ENCODE peak calls at places on chromosomes 2 and 18, in seven cellular contexts. M is osteoblast, W is progenitor cell of endocrine pancreas, Q is astrocyte, O is stomach, H is cardiac muscle cell, D is epithelial cell of proximal tubule. V is an unnamed sample.

GRCh38 chr18:10299686-10300085 is 154.7 kb upstream of the APCDD1 start:
- DNase-seq in M (no peak), W (no peak), Q (no peak), O (no peak), H (no peak), D (no peak), V (no peak)

GRCh38 chr2:43989549-43989948 is 6.2 kb downstream of the LRPPRC start:
- DNase-seq in M (no peak), W (no peak), Q (no peak), O (no peak), H (no peak), D (no peak), V (no peak)

GRCh38 chr2:51698005-51698404 is 666.1 kb upstream of the NRXN1 start:
- DNase-seq in M (no peak), W (no peak), Q (no peak), O (no peak), H (no peak), D (no peak), V (no peak)

GRCh38 chr2:18117592-18117991 is 239.1 kb downstream of the KCNS3 start:
- DNase-seq in M (no peak), W (no peak), Q (no peak), O (peak), H (peak), D (peak), V (peak)

GRCh38 chr2:160373263-160374019 is 120.2 kb downstream of the RBMS1 start:
- DNase-seq in M (no peak), W (no peak), Q (no peak), O (no peak), H (no peak), D (no peak), V (no peak)

GRCh38 chr2:97736608-97737330 is 23.4 kb downstream of the ZAP70 start:
- DNase-seq in M (peak), W (no peak), Q (no peak), O (no peak), H (no peak), D (no peak), V (no peak)

GRCh38 chr18:12628706-12629702 is 28.9 kb downstream of the SPIRE1 start:
- DNase-seq in M (peak), W (no peak), Q (peak), O (no peak), H (peak), D (peak), V (peak)

GRCh38 chr2:201157694-201158093 is 25.2 kb upstream of the CASP10 start:
- DNase-seq in M (no peak), W (no peak), Q (peak), O (no peak), H (no peak), D (no peak), V (peak)

GRCh38 chr2:99354060-99354459 is 16.9 kb downstream of the EIF5B start:
- DNase-seq in M (peak), W (no peak), Q (peak), O (no peak), H (peak), D (no peak), V (peak)

GRCh38 chr2:119407430-119408220 is 24.0 kb upstream of the TMEM37 start:
- DNase-seq in M (peak), W (peak), Q (peak), O (peak), H (peak), D (no peak), V (peak)

GRCh38 chr18:2948038-2948437 is 64.9 kb downstream of the LPIN2 start:
- DNase-seq in M (no peak), W (no peak), Q (peak), O (no peak), H (peak), D (no peak), V (peak)

GRCh38 chr2:46521215-46521683 is 41.9 kb downstream of the TMEM247 start:
- DNase-seq in M (peak), W (no peak), Q (peak), O (peak), H (peak), D (no peak), V (peak)

GRCh38 chr2:36356990-36357505 is 1.5 kb downstream of the CRIM1 start:
- DNase-seq in M (no peak), W (no peak), Q (no peak), O (no peak), H (no peak), D (no peak), V (no peak)

GRCh38 chr2:101710690-101711318 is 13.3 kb downstream of the MAP4K4 start:
- DNase-seq in M (peak), W (no peak), Q (peak), O (no peak), H (no peak), D (no peak), V (peak)

GRCh38 chr2:88656690-88657089 is 29.4 kb upstream of the EIF2AK3 start:
- DNase-seq in M (peak), W (no peak), Q (peak), O (no peak), H (peak), D (no peak), V (peak)

GRCh38 chr2:170587117-170587516 is 128.0 kb upstream of the SP5 start:
- DNase-seq in M (no peak), W (no peak), Q (no peak), O (no peak), H (no peak), D (no peak), V (no peak)

GRCh38 chr2:96527990-96528679 is 8.4 kb upstream of the ARID5A start:
- DNase-seq in M (peak), W (no peak), Q (peak), O (no peak), H (peak), D (no peak), V (no peak)

GRCh38 chr2:31580321-31581117 is at the start of gene SRD5A2:
- DNase-seq in M (no peak), W (peak), Q (no peak), O (no peak), H (no peak), D (no peak), V (no peak)

GRCh38 chr18:13730486-13730885 is 4.0 kb downstream of the RNMT start:
- DNase-seq in M (no peak), W (no peak), Q (no peak), O (no peak), H (no peak), D (no peak), V (no peak)

GRCh38 chr2:226247289-226248275 is 552.0 kb downstream of the IRS1 start:
- DNase-seq in M (peak), W (no peak), Q (peak), O (no peak), H (peak), D (no peak), V (peak)

GRCh38 chr2:27737676-27738348 is 33.7 kb upstream of the MRPL33 start:
- DNase-seq in M (peak), W (no peak), Q (peak), O (peak), H (peak), D (peak), V (peak)

GRCh38 chr2:240584486-240585031 is 2.0 kb upstream of the CAPN10 start:
- DNase-seq in M (peak), W (no peak), Q (no peak), O (no peak), H (peak), D (no peak), V (no peak)

GRCh38 chr2:178512491-178512890 is 32.2 kb downstream of the PLEKHA3 start:
- DNase-seq in M (peak), W (no peak), Q (peak), O (no peak), H (no peak), D (peak), V (peak)

GRCh38 chr2:111167238-111168162 is 46.8 kb downstream of the BCL2L11 start:
- DNase-seq in M (no peak), W (no peak), Q (no peak), O (no peak), H (no peak), D (no peak), V (no peak)

GRCh38 chr2:231682546-231683291 is 25.6 kb upstream of the PTMA start:
- DNase-seq in M (peak), W (no peak), Q (no peak), O (no peak), H (no peak), D (no peak), V (no peak)

GRCh38 chr2:12330916-12331315 is 385.8 kb upstream of the TRIB2 start:
- DNase-seq in M (peak), W (no peak), Q (peak), O (no peak), H (peak), D (peak), V (peak)

GRCh38 chr2:27583390-27583915 is 611 bp downstream of the ZNF512 start:
- DNase-seq in M (no peak), W (no peak), Q (no peak), O (no peak), H (peak), D (peak), V (no peak)

GRCh38 chr2:164933751-164934189 is 21.6 kb downstream of the SLC38A11 start:
- DNase-seq in M (no peak), W (no peak), Q (no peak), O (no peak), H (no peak), D (no peak), V (no peak)

GRCh38 chr18:46310258-46310657 is 206.1 kb downstream of the HAUS1 start:
- DNase-seq in M (no peak), W (no peak), Q (no peak), O (no peak), H (no peak), D (no peak), V (no peak)

GRCh38 chr2:118059919-118060478 is 28.3 kb upstream of the INSIG2 start:
- DNase-seq in M (peak), W (no peak), Q (peak), O (no peak), H (peak), D (peak), V (peak)

GRCh38 chr2:69291004-69291650 is 95.9 kb downstream of the GFPT1 start:
- DNase-seq in M (no peak), W (no peak), Q (peak), O (no peak), H (peak), D (peak), V (peak)

GRCh38 chr2:35114765-35115164 is 1240.8 kb upstream of the CRIM1 start:
- DNase-seq in M (no peak), W (no peak), Q (no peak), O (no peak), H (no peak), D (no peak), V (no peak)
- TF ChIP-seq CTCF in M (no peak), W (peak), Q (no peak), O (no peak), H (no peak), D (peak), V (no peak)

GRCh38 chr2:10817413-10817812 is 4.8 kb upstream of the PDIA6 start:
- DNase-seq in M (peak), W (no peak), Q (no peak), O (no peak), H (no peak), D (no peak), V (no peak)
- TF ChIP-seq CTCF in M (peak), W (peak), Q (peak), O (no peak), H (no peak), D (peak), V (peak)

DNA sequence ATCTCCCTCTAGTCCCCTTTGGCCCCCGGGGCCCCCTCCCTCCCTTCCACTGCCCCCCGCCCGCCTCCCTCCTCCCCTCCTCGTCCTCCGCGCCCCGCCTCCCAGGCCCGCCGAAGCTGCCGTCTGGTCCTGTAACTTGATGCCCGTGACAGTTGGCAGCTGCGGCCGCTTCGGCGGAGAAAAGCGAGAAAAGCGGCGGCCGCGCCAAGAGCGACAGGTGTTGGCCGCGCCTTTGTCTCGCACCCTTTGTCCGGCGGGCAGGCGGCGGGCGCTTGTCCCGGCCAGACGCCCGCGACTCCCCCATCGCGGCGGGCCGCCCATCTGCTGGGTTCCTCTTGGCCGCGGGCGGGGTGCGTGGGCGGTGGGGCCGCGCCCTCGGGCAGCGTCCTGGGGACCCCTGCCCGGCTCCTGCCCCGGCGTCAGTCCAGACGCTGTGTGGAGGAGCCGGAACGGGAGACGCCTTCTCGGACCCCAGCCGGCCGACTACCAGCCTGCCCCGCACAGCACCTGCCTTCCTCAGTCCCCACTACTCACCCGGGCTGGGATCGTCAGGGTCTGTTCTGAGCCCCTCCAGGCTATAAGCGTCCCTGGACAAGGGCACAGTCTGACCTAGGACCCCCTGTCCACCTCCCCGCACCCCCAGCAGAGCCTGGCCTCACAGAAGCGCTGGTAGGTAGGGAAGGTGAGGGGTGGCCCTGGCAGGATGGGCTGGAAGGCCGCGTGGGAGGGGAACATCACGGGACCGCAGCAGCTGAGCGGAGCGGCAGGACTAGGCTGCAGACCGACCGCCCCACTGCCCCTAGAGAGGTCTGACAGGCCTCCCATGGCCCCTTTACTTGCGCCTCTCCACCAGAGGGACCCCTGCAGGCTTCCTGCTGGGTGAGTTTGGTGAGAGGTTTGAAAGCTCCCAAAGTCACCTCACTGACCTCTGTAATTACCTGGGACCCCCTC is 1.2 kb upstream of the HES6 start:
- DNase-seq in M (peak), W (peak), Q (peak), O (peak), H (peak), D (no peak), V (no peak)
- TF ChIP-seq CTCF in M (no peak), W (peak), Q (no peak), O (no peak), H (no peak), D (no peak), V (no peak)

GRCh38 chr2:8285081-8285480 is 396.8 kb upstream of the ID2 start:
- DNase-seq in M (no peak), W (no peak), Q (no peak), O (no peak), H (peak), D (no peak), V (no peak)
- TF ChIP-seq CTCF in M (peak), W (no peak), Q (no peak), O (no peak), H (peak), D (peak), V (peak)

GRCh38 chr2:181178823-181179412 is 198.5 kb downstream of the UBE2E3 start:
- DNase-seq in M (peak), W (no peak), Q (no peak), O (no peak), H (no peak), D (no peak), V (no peak)
- TF ChIP-seq CTCF in M (peak), W (peak), Q (peak), O (peak), H (peak), D (peak), V (peak)

GRCh38 chr18:68928762-68929675 is 131.1 kb downstream of the CCDC102B start:
- DNase-seq in M (no peak), W (no peak), Q (no peak), O (no peak), H (no peak), D (no peak), V (no peak)

GRCh38 chr18:68922392-68922791 is 124.5 kb downstream of the CCDC102B start:
- DNase-seq in M (no peak), W (no peak), Q (no peak), O (no peak), H (no peak), D (no peak), V (no peak)

GRCh38 chr18:68919900-68920299 is 122.0 kb downstream of the CCDC102B start:
- DNase-seq in M (no peak), W (no peak), Q (no peak), O (no peak), H (no peak), D (no peak), V (no peak)

GRCh38 chr18:68925268-68925667 is 127.4 kb downstream of the CCDC102B start:
- DNase-seq in M (no peak), W (no peak), Q (no peak), O (no peak), H (peak), D (no peak), V (no peak)
- TF ChIP-seq CTCF in M (peak), W (peak), Q (peak), O (no peak), H (peak), D (peak), V (no peak)

DNA sequence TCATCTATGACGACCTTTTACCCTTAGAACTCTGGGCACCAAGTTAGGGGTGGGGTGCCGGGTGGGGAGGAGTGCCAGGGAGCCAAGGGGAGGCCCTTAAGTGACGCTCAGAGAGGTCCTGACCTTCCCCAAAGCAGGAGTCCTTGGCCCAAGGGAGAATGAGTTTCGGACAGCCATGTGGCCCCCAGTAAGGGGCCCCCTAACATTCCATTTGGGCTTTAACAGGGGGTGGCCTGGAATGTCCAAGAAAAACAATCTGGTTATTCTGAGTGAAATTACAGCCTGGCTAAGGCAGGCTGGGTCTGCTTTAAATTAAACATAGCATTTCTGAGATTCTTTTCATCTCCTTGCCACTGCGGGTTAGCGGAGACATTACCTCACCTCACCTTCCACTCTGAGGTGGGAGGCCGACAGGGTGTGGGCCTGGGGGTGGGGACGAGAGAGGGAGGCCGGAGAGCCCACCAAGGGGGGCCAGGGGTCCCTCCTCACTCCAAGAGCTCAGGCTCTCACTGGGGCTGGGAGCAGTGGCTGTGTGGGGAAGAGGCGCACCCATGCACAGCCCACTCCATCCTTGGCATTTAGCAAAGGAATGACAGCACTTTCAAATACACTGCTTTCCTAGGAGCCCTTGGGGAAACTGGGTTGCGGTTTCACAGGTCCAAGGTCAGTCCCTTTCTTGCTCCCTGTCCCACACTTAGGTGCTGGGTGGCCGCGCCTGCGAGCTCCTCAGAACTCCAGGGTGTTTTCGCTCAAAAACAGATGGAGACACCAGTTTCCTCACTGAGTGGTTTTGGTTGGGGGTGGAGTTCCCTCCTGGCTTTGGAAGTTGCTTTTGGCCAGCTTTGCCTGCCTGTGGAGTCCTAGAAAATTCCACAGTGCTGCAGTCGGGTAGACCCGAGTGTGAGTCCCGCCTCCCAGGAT is 107.4 kb downstream of the POLR1A start:
- DNase-seq in M (peak), W (no peak), Q (peak), O (no peak), H (peak), D (no peak), V (peak)
- TF ChIP-seq CTCF in M (no peak), W (no peak), Q (no peak), O (no peak), H (no peak), D (no peak), V (no peak)

GRCh38 chr2:64624862-64625261 is 28.9 kb downstream of the SERTAD2 start:
- DNase-seq in M (no peak), W (no peak), Q (no peak), O (no peak), H (no peak), D (no peak), V (no peak)

GRCh38 chr2:64624108-64624610 is 29.6 kb downstream of the SERTAD2 start:
- DNase-seq in M (no peak), W (no peak), Q (no peak), O (peak), H (no peak), D (no peak), V (no peak)

GRCh38 chr2:64620661-64621060 is 33.1 kb downstream of the SERTAD2 start:
- DNase-seq in M (no peak), W (no peak), Q (no peak), O (no peak), H (no peak), D (no peak), V (no peak)

GRCh38 chr2:64623232-64623879 is 30.4 kb downstream of the SERTAD2 start:
- DNase-seq in M (no peak), W (no peak), Q (no peak), O (peak), H (no peak), D (no peak), V (no peak)

GRCh38 chr2:64622443-64623231 is 31.1 kb downstream of the SERTAD2 start:
- DNase-seq in M (no peak), W (no peak), Q (no peak), O (peak), H (no peak), D (no peak), V (no peak)
- TF ChIP-seq CTCF in M (peak), W (peak), Q (no peak), O (no peak), H (peak), D (no peak), V (no peak)

GRCh38 chr18:9025104-9025838 is 77.2 kb upstream of the NDUFV2 start:
- DNase-seq in M (peak), W (no peak), Q (peak), O (no peak), H (no peak), D (no peak), V (peak)
- TF ChIP-seq CTCF in M (no peak), W (no peak), Q (no peak), O (no peak), H (no peak), D (no peak), V (no peak)